ENCODE peak calls at places on chromosomes 2 and 18, in eight cellular contexts. One of them, this sample, is unnamed.
A peak's percentile ranks its signal among the peaks of the same experiment; 100 is the strongest.

GRCh38 chr2:204862809-204863208 is 317.5 kb downstream of the PARD3B start:
- DNase-seq in astrocyte of the spinal cord: no peak
- DNase-seq in ovary: no peak
- DNase-seq in body of pancreas: no peak
- DNase-seq in heart left ventricle: no peak
- DNase-seq in stomach: no peak
- DNase-seq in pancreas: no peak
- DNase-seq in prostate gland: no peak
- DNase-seq in this sample: no peak

GRCh38 chr2:122866095-122866494 is 1110.6 kb downstream of the TSN start:
- DNase-seq in astrocyte of the spinal cord: no peak
- DNase-seq in heart left ventricle: no peak
- DNase-seq in prostate gland: no peak
- DNase-seq in stomach: no peak
- DNase-seq in ovary: no peak
- DNase-seq in pancreas: no peak
- DNase-seq in body of pancreas: no peak
- DNase-seq in this sample: no peak

GRCh38 chr18:48838921-48839818 is 111.6 kb downstream of the SMAD7 start:
- DNase-seq in body of pancreas: no peak
- DNase-seq in stomach: no peak
- DNase-seq in pancreas: no peak
- DNase-seq in heart left ventricle: no peak
- DNase-seq in ovary: no peak
- DNase-seq in prostate gland: no peak
- DNase-seq in astrocyte of the spinal cord: peak; percentile 76
- DNase-seq in this sample: no peak

GRCh38 chr2:150425121-150425559 is 62.3 kb downstream of the RND3 start:
- DNase-seq in heart left ventricle: peak; percentile 40
- DNase-seq in ovary: no peak
- DNase-seq in prostate gland: no peak
- DNase-seq in body of pancreas: no peak
- DNase-seq in astrocyte of the spinal cord: peak; percentile 40
- DNase-seq in pancreas: no peak
- DNase-seq in stomach: no peak
- DNase-seq in this sample: peak; percentile 28

GRCh38 chr2:46375566-46376125 is 78.4 kb downstream of the EPAS1 start:
- DNase-seq in ovary: no peak
- DNase-seq in astrocyte of the spinal cord: no peak
- DNase-seq in pancreas: no peak
- DNase-seq in body of pancreas: no peak
- DNase-seq in stomach: no peak
- DNase-seq in heart left ventricle: no peak
- DNase-seq in prostate gland: no peak
- DNase-seq in this sample: no peak

GRCh38 chr2:7034313-7034712 is 117.1 kb downstream of the RNF144A start:
- DNase-seq in prostate gland: no peak
- DNase-seq in body of pancreas: peak; percentile 89
- DNase-seq in pancreas: peak; percentile 88
- DNase-seq in stomach: no peak
- DNase-seq in heart left ventricle: no peak
- DNase-seq in astrocyte of the spinal cord: peak; percentile 29
- DNase-seq in ovary: no peak
- DNase-seq in this sample: no peak

GRCh38 chr18:28032177-28032576 is 144.8 kb downstream of the CDH2 start:
- DNase-seq in heart left ventricle: no peak
- DNase-seq in stomach: no peak
- DNase-seq in ovary: no peak
- DNase-seq in body of pancreas: no peak
- DNase-seq in prostate gland: no peak
- DNase-seq in pancreas: no peak
- DNase-seq in astrocyte of the spinal cord: no peak
- DNase-seq in this sample: no peak

GRCh38 chr2:50509852-50510251 is 522.1 kb downstream of the NRXN1 start:
- DNase-seq in astrocyte of the spinal cord: no peak
- DNase-seq in body of pancreas: no peak
- DNase-seq in stomach: no peak
- DNase-seq in ovary: no peak
- DNase-seq in heart left ventricle: no peak
- DNase-seq in prostate gland: no peak
- DNase-seq in pancreas: no peak
- DNase-seq in this sample: no peak

GRCh38 chr18:61832858-61833257 is 59.9 kb downstream of the RNF152 start:
- DNase-seq in body of pancreas: no peak
- DNase-seq in stomach: no peak
- DNase-seq in heart left ventricle: no peak
- DNase-seq in pancreas: no peak
- DNase-seq in astrocyte of the spinal cord: no peak
- DNase-seq in ovary: no peak
- DNase-seq in prostate gland: no peak
- DNase-seq in this sample: no peak

GRCh38 chr2:12036640-12036983 is 290.2 kb downstream of the LPIN1 start:
- DNase-seq in astrocyte of the spinal cord: no peak
- DNase-seq in body of pancreas: no peak
- DNase-seq in prostate gland: no peak
- DNase-seq in ovary: no peak
- DNase-seq in heart left ventricle: no peak
- DNase-seq in pancreas: no peak
- DNase-seq in stomach: no peak
- DNase-seq in this sample: no peak

GRCh38 chr2:218827701-218828476 is 3.7 kb downstream of the PRKAG3 start:
- DNase-seq in prostate gland: no peak
- DNase-seq in stomach: no peak
- DNase-seq in heart left ventricle: no peak
- DNase-seq in pancreas: no peak
- DNase-seq in astrocyte of the spinal cord: no peak
- DNase-seq in ovary: no peak
- DNase-seq in body of pancreas: no peak
- DNase-seq in this sample: no peak

GRCh38 chr2:134232868-134233732 is 20.8 kb upstream of the MGAT5 start:
- DNase-seq in prostate gland: no peak
- DNase-seq in body of pancreas: no peak
- DNase-seq in astrocyte of the spinal cord: peak; percentile 26
- DNase-seq in stomach: no peak
- DNase-seq in heart left ventricle: no peak
- DNase-seq in ovary: no peak
- DNase-seq in pancreas: no peak
- DNase-seq in this sample: no peak

GRCh38 chr2:26318950-26319349 is 27.0 kb upstream of the SELENOI start:
- DNase-seq in prostate gland: no peak
- DNase-seq in pancreas: no peak
- DNase-seq in astrocyte of the spinal cord: no peak
- DNase-seq in heart left ventricle: no peak
- DNase-seq in stomach: no peak
- DNase-seq in ovary: no peak
- DNase-seq in body of pancreas: no peak
- DNase-seq in this sample: no peak

GRCh38 chr2:179124282-179124681 is 74.3 kb upstream of the CCDC141 start:
- DNase-seq in body of pancreas: no peak
- DNase-seq in prostate gland: no peak
- DNase-seq in ovary: no peak
- DNase-seq in stomach: no peak
- DNase-seq in heart left ventricle: no peak
- DNase-seq in astrocyte of the spinal cord: no peak
- DNase-seq in pancreas: no peak
- DNase-seq in this sample: no peak

GRCh38 chr2:140567734-140568133 is 1563.1 kb downstream of the LRP1B start:
- DNase-seq in astrocyte of the spinal cord: peak; percentile 22
- DNase-seq in prostate gland: no peak
- DNase-seq in ovary: no peak
- DNase-seq in body of pancreas: no peak
- DNase-seq in stomach: no peak
- DNase-seq in heart left ventricle: no peak
- DNase-seq in pancreas: no peak
- DNase-seq in this sample: no peak

GRCh38 chr2:226607379-226607778 is 192.2 kb downstream of the IRS1 start:
- DNase-seq in heart left ventricle: no peak
- DNase-seq in body of pancreas: no peak
- DNase-seq in stomach: no peak
- DNase-seq in pancreas: no peak
- DNase-seq in astrocyte of the spinal cord: peak; percentile 74
- DNase-seq in ovary: no peak
- DNase-seq in prostate gland: no peak
- DNase-seq in this sample: no peak

GRCh38 chr2:75595541-75596395 is 35.0 kb upstream of the EVA1A start:
- DNase-seq in body of pancreas: no peak
- DNase-seq in ovary: no peak
- DNase-seq in stomach: no peak
- DNase-seq in astrocyte of the spinal cord: peak; percentile 93
- DNase-seq in prostate gland: no peak
- DNase-seq in heart left ventricle: no peak
- DNase-seq in pancreas: no peak
- DNase-seq in this sample: no peak

GRCh38 chr2:212777020-212777491 is 238.5 kb upstream of the ERBB4 start:
- DNase-seq in pancreas: no peak
- DNase-seq in prostate gland: no peak
- DNase-seq in body of pancreas: no peak
- DNase-seq in ovary: no peak
- DNase-seq in heart left ventricle: no peak
- DNase-seq in astrocyte of the spinal cord: peak; percentile 49
- DNase-seq in stomach: no peak
- DNase-seq in this sample: no peak

GRCh38 chr2:121372082-121372481 is 87.1 kb upstream of the TFCP2L1 start:
- DNase-seq in heart left ventricle: no peak
- DNase-seq in pancreas: no peak
- DNase-seq in body of pancreas: no peak
- DNase-seq in ovary: no peak
- DNase-seq in astrocyte of the spinal cord: no peak
- DNase-seq in stomach: no peak
- DNase-seq in prostate gland: no peak
- DNase-seq in this sample: no peak

GRCh38 chr2:85589982-85590791 is 5.4 kb upstream of the RNF181 start:
- DNase-seq in heart left ventricle: no peak
- DNase-seq in prostate gland: no peak
- DNase-seq in stomach: peak; percentile 53
- DNase-seq in astrocyte of the spinal cord: peak; percentile 98
- DNase-seq in body of pancreas: peak; percentile 53
- DNase-seq in ovary: no peak
- DNase-seq in pancreas: no peak
- DNase-seq in this sample: peak; percentile 71

GRCh38 chr2:175080479-175080878 is 75.3 kb upstream of the CHN1 start:
- DNase-seq in astrocyte of the spinal cord: no peak
- DNase-seq in pancreas: no peak
- DNase-seq in prostate gland: no peak
- DNase-seq in body of pancreas: no peak
- DNase-seq in ovary: no peak
- DNase-seq in heart left ventricle: no peak
- DNase-seq in stomach: no peak
- DNase-seq in this sample: no peak

GRCh38 chr2:25797607-25798488 is 80.4 kb downstream of the ASXL2 start:
- DNase-seq in astrocyte of the spinal cord: no peak
- DNase-seq in stomach: no peak
- DNase-seq in ovary: no peak
- DNase-seq in heart left ventricle: no peak
- DNase-seq in prostate gland: no peak
- DNase-seq in body of pancreas: no peak
- DNase-seq in pancreas: no peak
- DNase-seq in this sample: no peak

GRCh38 chr2:44553456-44553855 is 191.7 kb downstream of the CAMKMT start:
- DNase-seq in stomach: no peak
- DNase-seq in pancreas: no peak
- DNase-seq in prostate gland: no peak
- DNase-seq in body of pancreas: no peak
- DNase-seq in ovary: no peak
- DNase-seq in heart left ventricle: no peak
- DNase-seq in astrocyte of the spinal cord: peak; percentile 59
- DNase-seq in this sample: no peak
- H3K4me3 ChIP-seq in stomach: no peak overlapping the region
- H3K4me3 ChIP-seq in pancreas: no peak overlapping the region
- H3K4me3 ChIP-seq in prostate gland: no peak overlapping the region
- H3K4me3 ChIP-seq in body of pancreas: no peak overlapping the region
- H3K4me3 ChIP-seq in ovary: no peak overlapping the region
- H3K4me3 ChIP-seq in heart left ventricle: no peak overlapping the region
- H3K4me3 ChIP-seq in astrocyte of the spinal cord: no peak overlapping the region
- H3K4me3 ChIP-seq in this sample: no peak overlapping the region

DNA sequence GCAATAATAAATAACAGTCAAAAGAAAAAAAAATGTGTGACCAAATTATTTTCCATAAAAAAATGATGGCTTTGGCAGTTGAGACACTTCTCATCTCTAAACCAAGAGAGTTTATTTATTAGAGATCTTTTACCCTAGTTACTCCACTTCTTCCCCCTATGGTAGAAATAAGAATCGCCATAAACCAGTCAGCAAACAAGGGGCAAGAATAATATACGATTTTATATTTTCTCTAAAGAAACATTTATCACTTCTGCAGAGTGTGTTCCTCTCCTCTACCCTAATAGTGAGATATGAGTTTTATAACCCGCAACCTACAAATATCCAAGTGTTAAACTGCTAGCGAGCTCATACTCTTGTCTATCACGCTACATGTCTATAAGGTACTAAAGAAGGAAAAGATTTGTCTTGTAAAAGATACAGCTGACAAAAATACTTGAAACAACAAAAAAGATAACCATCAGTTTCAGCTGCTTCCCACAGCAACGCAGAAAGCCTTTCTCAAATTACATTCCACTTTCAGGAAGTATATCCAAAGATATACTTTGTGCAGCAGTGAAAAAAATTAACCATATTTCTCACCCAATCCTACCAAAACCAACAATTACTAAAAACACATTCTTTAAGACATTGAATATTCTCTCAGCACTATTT is 2.2 kb downstream of the RNF103 start:
- DNase-seq in heart left ventricle: no peak
- DNase-seq in pancreas: no peak
- DNase-seq in body of pancreas: no peak
- DNase-seq in astrocyte of the spinal cord: peak; percentile 13
- DNase-seq in prostate gland: no peak
- DNase-seq in stomach: no peak
- DNase-seq in ovary: no peak
- DNase-seq in this sample: no peak
- H3K4me3 ChIP-seq in heart left ventricle: peak overlapping the region; percentile 79
- H3K4me3 ChIP-seq in pancreas: peak overlapping the region; percentile 74
- H3K4me3 ChIP-seq in body of pancreas: peak overlapping the region; percentile 55
- H3K4me3 ChIP-seq in astrocyte of the spinal cord: peak overlapping the region; percentile 88
- H3K4me3 ChIP-seq in prostate gland: peak overlapping the region; percentile 84
- H3K4me3 ChIP-seq in stomach: peak overlapping the region; percentile 56
- H3K4me3 ChIP-seq in ovary: peak overlapping the region; percentile 50
- H3K4me3 ChIP-seq in this sample: peak overlapping the region; percentile 86

DNA sequence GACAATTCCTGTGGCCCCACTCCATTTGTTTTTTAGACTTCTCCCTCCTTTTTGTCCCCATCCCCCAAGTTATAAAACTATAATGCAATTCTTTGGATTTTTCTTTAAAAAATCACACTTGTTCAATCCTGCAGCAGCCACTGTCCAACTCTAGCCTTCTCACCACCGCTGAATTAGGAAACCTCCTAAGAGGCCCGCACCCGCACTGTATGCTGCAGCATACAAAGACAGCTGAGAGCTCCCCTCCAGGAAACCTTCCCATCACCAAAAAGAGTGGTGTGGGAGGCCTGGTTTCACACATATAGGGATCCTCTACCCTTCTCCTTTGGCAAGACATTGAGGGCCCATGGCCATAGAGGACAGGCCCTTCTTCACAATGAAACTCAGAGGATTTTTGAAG is 2.9 kb downstream of the PCGF1 start:
- DNase-seq in stomach: no peak
- DNase-seq in prostate gland: no peak
- DNase-seq in astrocyte of the spinal cord: no peak
- DNase-seq in pancreas: no peak
- DNase-seq in body of pancreas: no peak
- DNase-seq in ovary: no peak
- DNase-seq in heart left ventricle: no peak
- DNase-seq in this sample: no peak
- H3K4me3 ChIP-seq in stomach: peak overlapping the region; percentile 47
- H3K4me3 ChIP-seq in prostate gland: no peak overlapping the region
- H3K4me3 ChIP-seq in astrocyte of the spinal cord: no peak overlapping the region
- H3K4me3 ChIP-seq in pancreas: no peak overlapping the region
- H3K4me3 ChIP-seq in body of pancreas: no peak overlapping the region
- H3K4me3 ChIP-seq in ovary: no peak overlapping the region
- H3K4me3 ChIP-seq in heart left ventricle: peak overlapping the region; percentile 86
- H3K4me3 ChIP-seq in this sample: peak overlapping the region; percentile 79

GRCh38 chr2:166658901-166659300 is 164.9 kb upstream of the SCN7A start:
- DNase-seq in ovary: no peak
- DNase-seq in stomach: no peak
- DNase-seq in prostate gland: no peak
- DNase-seq in astrocyte of the spinal cord: no peak
- DNase-seq in heart left ventricle: no peak
- DNase-seq in body of pancreas: no peak
- DNase-seq in pancreas: no peak
- DNase-seq in this sample: no peak
- H3K4me3 ChIP-seq in ovary: no peak overlapping the region
- H3K4me3 ChIP-seq in stomach: no peak overlapping the region
- H3K4me3 ChIP-seq in prostate gland: no peak overlapping the region
- H3K4me3 ChIP-seq in astrocyte of the spinal cord: no peak overlapping the region
- H3K4me3 ChIP-seq in heart left ventricle: no peak overlapping the region
- H3K4me3 ChIP-seq in body of pancreas: no peak overlapping the region
- H3K4me3 ChIP-seq in pancreas: no peak overlapping the region
- H3K4me3 ChIP-seq in this sample: no peak overlapping the region

This sample was measured in left lung.